ENCODE peak calls at places on chromosome 2, in ten cellular contexts. M is ELR, Z is activated T-helper 1 cell treated with Interleukin-2 at 50 U/mL for 16 hours, I is natural killer cell, D is LoVo, J is hypothalamus, U is HuH-7, Y is kidney tubule cell, P is NCI-H774, S is NCI-H2029. T is an unnamed sample.

GRCh38 chr2:230797515-230798495 is 66.9 kb upstream of the ITM2C start:
- DNase-seq in P (no peak), D (no peak), U (no peak), Z (no peak), S (no peak), Y (no peak), I (no peak), J (no peak), M (peak), T (no peak)

GRCh38 chr2:29187926-29188325 is 72.7 kb downstream of the CLIP4 start:
- DNase-seq in U (no peak), D (no peak), Y (no peak), M (peak), S (no peak), J (no peak), Z (no peak), I (no peak), P (no peak), T (peak)

GRCh38 chr2:239690651-239691631 is 290.1 kb upstream of the HDAC4 start:
- DNase-seq in D (no peak), Y (no peak), Z (no peak), J (no peak), M (no peak), S (peak), U (no peak), I (no peak), P (no peak), T (no peak)

GRCh38 chr2:98378901-98379300 is 32.6 kb downstream of the CNGA3 start:
- DNase-seq in Z (no peak), U (no peak), J (no peak), M (no peak), Y (no peak), S (peak), P (no peak), D (no peak), I (no peak), T (peak)

GRCh38 chr2:157874997-157875719 is 972 bp downstream of the ACVR1 start:
- DNase-seq in U (peak), M (peak), Z (no peak), S (no peak), P (no peak), Y (peak), D (no peak), J (peak), I (no peak), T (peak)

GRCh38 chr2:42036940-42037339 is 10.9 kb upstream of the PKDCC start:
- DNase-seq in M (no peak), U (no peak), Z (no peak), J (no peak), S (no peak), I (no peak), D (no peak), P (no peak), Y (no peak), T (no peak)

GRCh38 chr2:234324151-234324550 is 172.7 kb downstream of the ARL4C start:
- DNase-seq in M (no peak), Y (no peak), U (no peak), P (no peak), J (no peak), S (no peak), D (no peak), Z (no peak), I (no peak), T (no peak)

GRCh38 chr2:126886201-126886905 is 12.3 kb upstream of the TEX51 start:
- DNase-seq in U (peak), D (peak), J (peak), Z (no peak), Y (peak), M (peak), I (peak), S (peak), P (no peak), T (no peak)

GRCh38 chr2:157841485-157841884 is 34.6 kb downstream of the ACVR1 start:
- DNase-seq in U (no peak), I (no peak), M (no peak), J (no peak), Y (no peak), D (no peak), S (no peak), P (no peak), Z (no peak), T (no peak)

GRCh38 chr2:26487192-26487591 is 9.3 kb upstream of the OTOF start:
- DNase-seq in U (no peak), Y (no peak), J (no peak), Z (no peak), D (no peak), S (no peak), I (no peak), P (no peak), M (no peak), T (no peak)

GRCh38 chr2:27653397-27653796 is 10.0 kb downstream of the SUPT7L start:
- DNase-seq in M (peak), I (no peak), Y (peak), U (no peak), S (no peak), Z (no peak), P (no peak), J (no peak), D (no peak), T (no peak)

GRCh38 chr2:182952741-182953450 is 85.4 kb downstream of the NCKAP1 start:
- DNase-seq in I (no peak), U (no peak), S (no peak), Y (peak), P (no peak), Z (no peak), M (peak), D (no peak), J (no peak), T (peak)

GRCh38 chr2:10355471-10356458 is 53.1 kb downstream of the HPCAL1 start:
- DNase-seq in P (no peak), D (no peak), M (no peak), U (no peak), I (no peak), S (peak), Z (no peak), J (no peak), Y (peak), T (no peak)

GRCh38 chr2:196112408-196113039 is 43.9 kb upstream of the DNAH7 start:
- DNase-seq in J (no peak), M (peak), I (no peak), Z (no peak), U (no peak), S (no peak), P (no peak), D (peak), Y (peak), T (peak)

GRCh38 chr2:218332920-218333645 is 23.6 kb upstream of the CATIP start:
- DNase-seq in P (no peak), U (no peak), D (no peak), J (no peak), Y (no peak), Z (no peak), M (no peak), I (no peak), S (no peak), T (no peak)

GRCh38 chr2:240306185-240306584 is 129.3 kb upstream of the GPC1 start:
- DNase-seq in P (no peak), Y (no peak), D (no peak), U (no peak), M (no peak), I (no peak), J (no peak), S (no peak), Z (no peak), T (no peak)

GRCh38 chr2:240462704-240463273 is 27.3 kb downstream of the GPC1 start:
- DNase-seq in Y (no peak), P (no peak), U (no peak), M (no peak), D (no peak), J (no peak), Z (no peak), S (no peak), I (peak), T (no peak)

GRCh38 chr2:202014328-202015034 is 19.2 kb upstream of the FZD7 start:
- DNase-seq in P (no peak), U (no peak), J (no peak), Z (no peak), S (no peak), I (no peak), D (no peak), M (peak), Y (no peak), T (peak)

GRCh38 chr2:224038049-224038829 is 847 bp downstream of the SERPINE2 start:
- DNase-seq in P (no peak), D (peak), J (no peak), Y (peak), S (no peak), Z (peak), U (peak), I (peak), M (peak), T (peak)

GRCh38 chr2:138827426-138828054 is 47.4 kb upstream of the NXPH2 start:
- DNase-seq in Y (peak), D (peak), P (peak), M (peak), J (no peak), Z (no peak), U (peak), I (no peak), S (peak), T (peak)

GRCh38 chr2:224894356-224894755 is 147.9 kb downstream of the DOCK10 start:
- DNase-seq in S (no peak), D (no peak), Z (no peak), Y (no peak), U (no peak), M (no peak), P (no peak), I (no peak), J (no peak), T (no peak)

GRCh38 chr2:64899081-64899865 is 89.9 kb upstream of the SLC1A4 start:
- DNase-seq in P (no peak), J (no peak), U (no peak), M (no peak), Z (no peak), I (no peak), S (no peak), Y (no peak), D (no peak), T (no peak)

GRCh38 chr2:42044939-42045338 is 2.9 kb upstream of the PKDCC start:
- DNase-seq in I (no peak), D (no peak), S (no peak), M (no peak), U (no peak), Y (no peak), J (no peak), Z (no peak), P (no peak), T (no peak)

GRCh38 chr2:20065885-20066602 is 14.6 kb upstream of the LAPTM4A start:
- DNase-seq in S (peak), P (peak), I (no peak), Z (no peak), Y (peak), M (peak), U (peak), J (no peak), D (peak), T (peak)

GRCh38 chr2:54927751-54928615 is 122.3 kb downstream of the RTN4 start:
- DNase-seq in Z (no peak), Y (no peak), U (no peak), P (no peak), S (no peak), M (no peak), J (no peak), I (no peak), D (no peak), T (no peak)